ENCODE peak calls at places on chromosomes 16 and 17, in nine cellular contexts. K is AG04450, N is right lobe of liver, F is psoas muscle, J is spleen, I is tibial nerve, D is esophagus squamous epithelium, O is coronary artery, E is K562. H is an unnamed sample.

GRCh38 chr17:42227849-42228696 is 33.8 kb upstream of the GHDC start:
- DNase-seq in K (no peak), N (no peak), F (no peak), J (no peak), I (no peak), D (no peak), O (no peak), E (no peak), H (no peak)

GRCh38 chr16:4682616-4683254 is 10.6 kb upstream of the NUDT16L1 start:
- DNase-seq in K (no peak), N (no peak), F (no peak), J (peak), I (no peak), D (no peak), O (no peak), E (peak), H (peak)

GRCh38 chr17:70110443-70110880 is 35.4 kb downstream of the KCNJ16 start:
- DNase-seq in K (peak), N (no peak), F (no peak), J (no peak), I (no peak), D (no peak), O (no peak), E (no peak), H (peak)

GRCh38 chr17:43756176-43756575 is 2.4 kb downstream of the SOST start:
- DNase-seq in K (no peak), N (no peak), F (no peak), J (no peak), I (no peak), D (no peak), O (no peak), E (no peak), H (no peak)

GRCh38 chr17:78325076-78325712 is 34.7 kb downstream of the SOCS3 start:
- DNase-seq in K (no peak), N (no peak), F (peak), J (no peak), I (no peak), D (no peak), O (peak), E (no peak), H (peak)

GRCh38 chr16:30875881-30876791 is 17.7 kb downstream of the BCL7C start:
- DNase-seq in K (no peak), N (no peak), F (no peak), J (no peak), I (no peak), D (no peak), O (no peak), E (peak), H (no peak)

GRCh38 chr17:708132-708531 is 6.5 kb downstream of the VPS53 start:
- DNase-seq in K (no peak), N (no peak), F (no peak), J (no peak), I (no peak), D (no peak), O (no peak), E (no peak), H (no peak)

GRCh38 chr16:3187798-3188674 is at the start of gene OR1F1:
- DNase-seq in K (no peak), N (peak), F (no peak), J (peak), I (no peak), D (no peak), O (no peak), E (peak), H (peak)

GRCh38 chr17:76458580-76459490 is 5.9 kb upstream of the UBE2O start:
- DNase-seq in K (no peak), N (no peak), F (no peak), J (no peak), I (no peak), D (no peak), O (no peak), E (peak), H (peak)

GRCh38 chr17:77508047-77508715 is 367.4 kb downstream of the SEC14L1 start:
- DNase-seq in K (no peak), N (peak), F (no peak), J (peak), I (no peak), D (no peak), O (peak), E (no peak), H (no peak)

GRCh38 chr16:17246974-17247718 is 223.6 kb downstream of the XYLT1 start:
- DNase-seq in K (no peak), N (no peak), F (no peak), J (no peak), I (no peak), D (no peak), O (no peak), E (no peak), H (no peak)

GRCh38 chr17:74512624-74513084 is 18.6 kb downstream of the CD300LB start:
- DNase-seq in K (no peak), N (no peak), F (no peak), J (no peak), I (no peak), D (no peak), O (no peak), E (no peak), H (no peak)

GRCh38 chr17:47632991-47633390 is 16.7 kb upstream of the KPNB1 start:
- DNase-seq in K (no peak), N (no peak), F (no peak), J (no peak), I (no peak), D (no peak), O (no peak), E (no peak), H (no peak)

GRCh38 chr16:87376660-87377059 is 6.9 kb downstream of the FBXO31 start:
- DNase-seq in K (no peak), N (peak), F (no peak), J (peak), I (no peak), D (no peak), O (no peak), E (peak), H (no peak)

GRCh38 chr17:71011389-71011788 is 842.1 kb downstream of the KCNJ2 start:
- DNase-seq in K (no peak), N (no peak), F (no peak), J (no peak), I (no peak), D (no peak), O (no peak), E (no peak), H (no peak)

GRCh38 chr17:32695864-32696263 is 181.1 kb downstream of the MYO1D start:
- DNase-seq in K (no peak), N (no peak), F (no peak), J (no peak), I (no peak), D (no peak), O (no peak), E (no peak), H (no peak)

GRCh38 chr17:32699247-32699646 is 177.7 kb downstream of the MYO1D start:
- DNase-seq in K (no peak), N (no peak), F (no peak), J (no peak), I (no peak), D (no peak), O (no peak), E (no peak), H (no peak)

GRCh38 chr17:32693135-32693897 is 183.6 kb downstream of the MYO1D start:
- DNase-seq in K (no peak), N (no peak), F (no peak), J (no peak), I (no peak), D (no peak), O (no peak), E (no peak), H (no peak)

GRCh38 chr17:32697728-32698625 is 178.9 kb downstream of the MYO1D start:
- DNase-seq in K (no peak), N (no peak), F (no peak), J (no peak), I (no peak), D (no peak), O (no peak), E (no peak), H (no peak)

DNA sequence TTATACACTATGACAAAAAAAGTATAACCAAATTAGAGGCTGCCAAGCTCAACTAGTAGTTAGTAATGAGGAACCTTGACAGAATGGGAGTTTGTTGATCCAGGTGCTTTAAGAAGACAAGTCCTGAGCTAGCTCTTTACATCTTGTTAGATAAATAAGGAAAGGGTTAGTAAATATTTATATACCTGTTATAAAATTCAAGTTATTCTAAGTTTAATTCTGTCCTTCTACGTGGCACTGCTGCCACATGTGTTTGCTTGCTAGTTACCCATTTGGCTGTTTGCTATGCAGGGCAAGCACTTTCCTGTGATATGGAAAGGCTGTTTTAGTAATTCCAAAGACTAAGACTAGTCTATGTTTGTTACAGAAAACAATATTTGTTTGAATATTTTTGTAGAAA is 180.5 kb downstream of the MYO1D start:
- DNase-seq in K (no peak), N (no peak), F (no peak), J (no peak), I (no peak), D (no peak), O (no peak), E (no peak), H (no peak)
- TF ChIP-seq CTCF in K (no peak), N (no peak), F (no peak), J (no peak), I (no peak), D (no peak), O (no peak), E (no peak), H (no peak)

DNA sequence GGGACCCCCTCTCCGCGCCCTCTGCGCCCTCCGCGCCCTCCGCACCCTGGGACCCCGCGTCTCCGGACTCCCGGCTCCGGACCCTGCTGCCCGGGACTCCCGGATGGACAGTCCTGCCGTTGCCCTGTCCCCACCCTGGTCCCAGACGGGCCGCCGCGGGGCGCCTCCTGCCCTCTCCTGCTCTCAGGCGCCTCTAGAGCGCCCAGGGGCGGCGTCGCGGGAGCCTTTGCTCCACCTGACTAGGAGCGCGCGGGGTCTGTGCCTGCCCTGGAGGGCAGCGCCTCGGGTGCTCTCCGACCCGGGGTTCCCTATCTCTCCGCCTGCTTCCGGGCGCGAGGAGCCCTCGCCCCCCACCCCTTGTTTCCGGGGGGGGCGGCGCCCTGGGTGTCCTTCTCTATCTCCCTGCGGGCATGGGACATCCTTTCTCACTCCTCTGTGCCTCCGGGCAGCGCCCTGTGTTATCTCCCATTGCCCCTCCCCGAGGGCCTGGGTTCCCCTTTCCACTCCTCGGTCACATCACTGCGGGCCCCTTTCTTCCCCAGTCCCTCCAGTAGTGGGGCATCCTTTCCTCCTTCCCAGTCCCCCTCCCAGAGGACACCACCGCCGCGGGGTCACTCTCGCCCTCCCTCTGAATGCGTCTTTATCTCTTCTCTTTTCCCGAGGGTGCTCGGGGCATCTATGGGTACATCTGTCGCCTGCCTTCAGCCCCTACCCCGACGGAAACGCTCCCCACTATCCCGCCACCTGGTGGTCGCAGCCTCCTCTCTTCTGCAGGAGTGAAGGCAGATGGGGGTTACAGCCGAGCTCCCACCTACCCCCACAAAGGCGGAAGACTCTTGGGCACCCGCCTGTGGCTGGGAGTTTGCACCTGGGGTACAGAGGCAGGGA is 865 bp downstream of the PRKCB start:
- DNase-seq in K (no peak), N (peak), F (peak), J (peak), I (no peak), D (no peak), O (no peak), E (peak), H (no peak)
- H3K4me3 ChIP-seq in K (no peak), N (peak), F (peak), J (peak), I (peak), D (peak), O (peak), E (peak), H (no peak)

DNA sequence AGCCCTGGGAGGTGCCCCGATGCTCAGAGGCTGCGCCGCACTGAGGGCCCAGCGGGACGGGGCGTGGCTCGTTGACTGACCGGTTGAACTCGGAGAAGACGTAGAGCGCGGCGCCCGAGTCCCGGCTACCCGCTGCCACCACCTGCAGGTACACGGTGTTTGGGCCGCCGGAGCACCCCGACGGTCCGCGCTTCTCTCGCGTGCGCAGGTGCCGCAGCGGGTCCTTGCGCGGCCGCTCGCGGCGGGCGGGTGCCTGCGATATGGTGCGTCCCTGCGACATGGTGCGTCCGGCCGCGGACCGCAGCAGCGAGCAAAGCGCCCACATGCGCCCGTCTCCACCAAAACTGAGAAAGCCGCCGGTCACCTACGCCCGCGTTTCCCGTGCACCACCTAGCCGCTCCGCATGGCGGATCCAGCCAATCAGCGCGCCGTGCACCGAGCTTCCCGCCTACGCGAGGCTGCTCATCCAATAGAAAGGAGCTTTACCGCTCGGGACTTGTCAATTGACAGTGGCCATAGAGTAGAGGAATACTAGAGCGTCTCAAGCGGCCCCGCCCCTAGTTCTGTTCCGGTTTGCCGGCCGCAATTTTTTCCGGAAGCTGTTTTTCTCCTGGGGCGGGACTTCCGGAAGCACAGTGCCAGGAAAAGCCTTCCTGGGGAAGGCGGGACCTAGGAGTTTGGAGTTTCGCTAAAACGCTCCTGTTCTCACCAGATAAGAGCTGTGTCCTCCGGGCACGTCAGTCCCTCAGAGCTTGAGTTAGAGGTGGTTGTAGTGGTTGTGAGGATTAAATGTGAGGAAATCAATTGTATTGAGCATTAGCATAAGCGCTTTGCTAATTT is at the start of gene ELAC2:
- DNase-seq in K (peak), N (peak), F (peak), J (peak), I (peak), D (peak), O (peak), E (peak), H (peak)
- TF ChIP-seq CTCF in K (no peak), N (peak), F (peak), J (peak), I (no peak), D (no peak), O (no peak), E (no peak), H (no peak)

GRCh38 chr17:3943240-3943891 is 20.9 kb downstream of the ATP2A3 start:
- DNase-seq in K (no peak), N (no peak), F (no peak), J (no peak), I (no peak), D (no peak), O (no peak), E (no peak), H (no peak)

GRCh38 chr17:3940965-3941698 is 23.1 kb downstream of the ATP2A3 start:
- DNase-seq in K (no peak), N (no peak), F (no peak), J (peak), I (no peak), D (no peak), O (no peak), E (no peak), H (no peak)

GRCh38 chr17:3947318-3947810 is 16.9 kb downstream of the ATP2A3 start:
- DNase-seq in K (no peak), N (no peak), F (no peak), J (peak), I (no peak), D (no peak), O (no peak), E (no peak), H (no peak)

GRCh38 chr17:3946711-3947235 is 17.5 kb downstream of the ATP2A3 start:
- DNase-seq in K (no peak), N (no peak), F (no peak), J (no peak), I (no peak), D (no peak), O (no peak), E (no peak), H (no peak)

DNA sequence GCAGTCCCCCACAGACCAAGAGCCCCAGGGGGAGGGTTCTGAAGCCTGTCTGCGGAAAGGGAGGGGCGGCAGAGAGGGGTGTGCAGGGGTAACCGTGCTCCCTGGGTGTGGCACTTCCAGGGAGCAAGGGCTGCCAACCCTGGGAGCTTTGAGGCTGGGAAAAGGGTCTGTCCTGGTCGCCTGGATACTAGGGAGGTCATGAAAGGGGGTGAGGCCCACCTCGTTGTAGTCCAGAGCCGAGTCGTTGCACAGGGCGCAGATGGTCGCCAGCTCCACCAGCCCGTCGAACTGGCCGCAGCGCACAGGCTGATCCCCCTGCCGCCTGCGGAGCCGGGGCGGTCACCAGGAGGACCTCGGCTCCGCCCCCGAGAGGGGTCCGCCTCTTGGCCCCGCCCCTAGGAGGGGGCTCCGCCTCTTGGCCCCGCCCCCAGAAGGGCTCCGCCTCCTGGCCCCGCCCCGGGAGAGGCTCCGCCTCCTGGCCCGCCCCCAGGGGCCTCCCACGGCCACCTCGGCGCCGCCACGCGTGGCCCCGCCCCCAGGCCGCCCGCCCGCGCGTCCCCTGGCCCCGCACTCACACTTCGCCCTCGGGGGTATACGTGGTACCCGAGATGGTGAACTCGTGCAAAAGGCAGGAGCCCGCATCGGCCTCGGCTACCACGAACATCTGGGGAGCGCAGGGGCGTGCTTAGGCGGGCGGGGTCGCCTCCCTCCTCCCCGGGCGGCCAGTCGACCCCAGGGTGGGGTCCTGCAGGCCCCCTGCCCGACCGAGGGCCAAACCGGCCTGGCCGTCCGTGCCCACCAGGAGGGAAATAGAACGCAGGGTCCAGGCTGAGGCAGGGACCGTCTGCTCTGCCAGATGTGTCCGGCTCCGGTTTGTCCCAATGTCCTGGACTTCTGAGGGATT is 19.5 kb downstream of the ATP2A3 start:
- DNase-seq in K (no peak), N (no peak), F (peak), J (peak), I (peak), D (no peak), O (no peak), E (peak), H (peak)
- H3K4me3 ChIP-seq in K (peak), N (no peak), F (peak), J (peak), I (peak), D (peak), O (peak), E (peak), H (peak)

DNA sequence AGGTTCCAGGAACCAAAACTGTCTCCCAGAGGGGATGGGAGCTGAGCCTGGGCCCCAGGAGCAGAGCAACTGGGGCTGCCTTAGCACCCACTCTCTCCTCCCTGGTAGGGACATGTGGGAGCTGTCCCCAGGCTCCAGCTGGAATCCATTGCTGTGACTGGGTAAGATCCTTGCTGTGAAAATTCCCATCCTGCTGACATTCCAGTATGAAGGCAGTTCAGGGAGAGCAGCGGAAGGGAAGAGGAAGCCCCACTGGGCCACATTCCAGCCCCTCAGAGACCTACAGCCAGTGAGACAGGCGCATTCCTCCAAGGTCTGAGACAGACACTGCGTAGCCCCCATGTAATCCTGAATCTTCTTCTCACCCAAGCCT is 24.2 kb downstream of the MYO18A start:
- DNase-seq in K (no peak), N (no peak), F (no peak), J (no peak), I (no peak), D (no peak), O (no peak), E (no peak), H (peak)
- TF ChIP-seq CTCF in K (no peak), N (no peak), F (no peak), J (no peak), I (no peak), D (no peak), O (no peak), E (no peak), H (no peak)

GRCh38 chr16:50627419-50627818 is 53.7 kb downstream of the SNX20 start:
- DNase-seq in K (no peak), N (no peak), F (peak), J (no peak), I (no peak), D (no peak), O (no peak), E (no peak), H (no peak)
- H3K4me3 ChIP-seq in K (no peak), N (no peak), F (no peak), J (no peak), I (no peak), D (no peak), O (no peak), E (no peak), H (no peak)

H was measured in astrocyte of the spinal cord.